ENCODE peak calls at places on chromosomes 11 and 22, in ten cellular contexts. One of them, this sample, is unnamed.

GRCh38 chr11:117902001-117902855 is 25.8 kb upstream of the FXYD6 start:
- DNase-seq in Karpas-422: no peak
- DNase-seq in iris pigment epithelial cell: no peak
- DNase-seq in HCT116: no peak
- DNase-seq in HFFc6: no peak
- DNase-seq in COR-L47: no peak
- DNase-seq in kidney: no peak
- DNase-seq in stimulated activated CD8-positive, alpha-beta memory T cell treated with anti-CD3 and anti-CD28 coated beads, Interleukin-4, amount 100 ng/mL, for 4 hours: no peak
- DNase-seq in H7: no peak
- DNase-seq in T-helper 9 cell: no peak
- DNase-seq in this sample: no peak

GRCh38 chr11:134682577-134682976 is 270.5 kb upstream of the B3GAT1 start:
- DNase-seq in Karpas-422: no peak
- DNase-seq in iris pigment epithelial cell: no peak
- DNase-seq in HCT116: no peak
- DNase-seq in HFFc6: no peak
- DNase-seq in COR-L47: no peak
- DNase-seq in kidney: no peak
- DNase-seq in stimulated activated CD8-positive, alpha-beta memory T cell treated with anti-CD3 and anti-CD28 coated beads, Interleukin-4, amount 100 ng/mL, for 4 hours: no peak
- DNase-seq in H7: no peak
- DNase-seq in T-helper 9 cell: no peak
- DNase-seq in this sample: no peak

GRCh38 chr11:16862733-16863132 is 124.3 kb downstream of the C11orf58 start:
- DNase-seq in Karpas-422: no peak
- DNase-seq in iris pigment epithelial cell: no peak
- DNase-seq in HCT116: no peak
- DNase-seq in HFFc6: no peak
- DNase-seq in COR-L47: peak
- DNase-seq in kidney: no peak
- DNase-seq in stimulated activated CD8-positive, alpha-beta memory T cell treated with anti-CD3 and anti-CD28 coated beads, Interleukin-4, amount 100 ng/mL, for 4 hours: no peak
- DNase-seq in H7: no peak
- DNase-seq in T-helper 9 cell: no peak
- DNase-seq in this sample: no peak

GRCh38 chr11:75492181-75492820 is 33.4 kb downstream of the GDPD5 start:
- DNase-seq in Karpas-422: peak
- DNase-seq in iris pigment epithelial cell: peak
- DNase-seq in HCT116: no peak
- DNase-seq in HFFc6: no peak
- DNase-seq in COR-L47: no peak
- DNase-seq in kidney: no peak
- DNase-seq in stimulated activated CD8-positive, alpha-beta memory T cell treated with anti-CD3 and anti-CD28 coated beads, Interleukin-4, amount 100 ng/mL, for 4 hours: peak
- DNase-seq in H7: no peak
- DNase-seq in T-helper 9 cell: peak
- DNase-seq in this sample: no peak

GRCh38 chr22:46060292-46061123 is 83.5 kb upstream of the WNT7B start:
- DNase-seq in Karpas-422: no peak
- DNase-seq in iris pigment epithelial cell: no peak
- DNase-seq in HCT116: no peak
- DNase-seq in HFFc6: no peak
- DNase-seq in COR-L47: no peak
- DNase-seq in kidney: no peak
- DNase-seq in stimulated activated CD8-positive, alpha-beta memory T cell treated with anti-CD3 and anti-CD28 coated beads, Interleukin-4, amount 100 ng/mL, for 4 hours: no peak
- DNase-seq in H7: peak
- DNase-seq in T-helper 9 cell: no peak
- DNase-seq in this sample: no peak

GRCh38 chr11:63504054-63504453 is 1.8 kb upstream of the LGALS12 start:
- DNase-seq in Karpas-422: no peak
- DNase-seq in iris pigment epithelial cell: no peak
- DNase-seq in HCT116: no peak
- DNase-seq in HFFc6: no peak
- DNase-seq in COR-L47: no peak
- DNase-seq in kidney: no peak
- DNase-seq in stimulated activated CD8-positive, alpha-beta memory T cell treated with anti-CD3 and anti-CD28 coated beads, Interleukin-4, amount 100 ng/mL, for 4 hours: no peak
- DNase-seq in H7: peak
- DNase-seq in T-helper 9 cell: no peak
- DNase-seq in this sample: no peak

GRCh38 chr11:88181776-88182175 is 6.5 kb upstream of the RAB38 start:
- DNase-seq in Karpas-422: no peak
- DNase-seq in iris pigment epithelial cell: no peak
- DNase-seq in HCT116: no peak
- DNase-seq in HFFc6: no peak
- DNase-seq in COR-L47: no peak
- DNase-seq in kidney: no peak
- DNase-seq in stimulated activated CD8-positive, alpha-beta memory T cell treated with anti-CD3 and anti-CD28 coated beads, Interleukin-4, amount 100 ng/mL, for 4 hours: no peak
- DNase-seq in H7: no peak
- DNase-seq in T-helper 9 cell: no peak
- DNase-seq in this sample: no peak

GRCh38 chr11:115226556-115226955 is 277.7 kb downstream of the CADM1 start:
- DNase-seq in Karpas-422: no peak
- DNase-seq in iris pigment epithelial cell: peak
- DNase-seq in HCT116: no peak
- DNase-seq in HFFc6: no peak
- DNase-seq in COR-L47: no peak
- DNase-seq in kidney: no peak
- DNase-seq in stimulated activated CD8-positive, alpha-beta memory T cell treated with anti-CD3 and anti-CD28 coated beads, Interleukin-4, amount 100 ng/mL, for 4 hours: no peak
- DNase-seq in H7: no peak
- DNase-seq in T-helper 9 cell: no peak
- DNase-seq in this sample: no peak

GRCh38 chr11:75577198-75577597 is 15.1 kb downstream of the SERPINH1 start:
- DNase-seq in Karpas-422: peak
- DNase-seq in iris pigment epithelial cell: no peak
- DNase-seq in HCT116: no peak
- DNase-seq in HFFc6: peak
- DNase-seq in COR-L47: no peak
- DNase-seq in kidney: no peak
- DNase-seq in stimulated activated CD8-positive, alpha-beta memory T cell treated with anti-CD3 and anti-CD28 coated beads, Interleukin-4, amount 100 ng/mL, for 4 hours: peak
- DNase-seq in H7: peak
- DNase-seq in T-helper 9 cell: peak
- DNase-seq in this sample: no peak

GRCh38 chr22:23259916-23260644 is 79.8 kb downstream of the BCR start:
- DNase-seq in Karpas-422: no peak
- DNase-seq in iris pigment epithelial cell: no peak
- DNase-seq in HCT116: no peak
- DNase-seq in HFFc6: no peak
- DNase-seq in COR-L47: peak
- DNase-seq in kidney: no peak
- DNase-seq in stimulated activated CD8-positive, alpha-beta memory T cell treated with anti-CD3 and anti-CD28 coated beads, Interleukin-4, amount 100 ng/mL, for 4 hours: no peak
- DNase-seq in H7: peak
- DNase-seq in T-helper 9 cell: no peak
- DNase-seq in this sample: no peak

GRCh38 chr11:46270707-46271106 is 6.8 kb upstream of the CREB3L1 start:
- DNase-seq in Karpas-422: no peak
- DNase-seq in iris pigment epithelial cell: no peak
- DNase-seq in HCT116: no peak
- DNase-seq in HFFc6: no peak
- DNase-seq in COR-L47: no peak
- DNase-seq in kidney: no peak
- DNase-seq in stimulated activated CD8-positive, alpha-beta memory T cell treated with anti-CD3 and anti-CD28 coated beads, Interleukin-4, amount 100 ng/mL, for 4 hours: no peak
- DNase-seq in H7: no peak
- DNase-seq in T-helper 9 cell: no peak
- DNase-seq in this sample: no peak

GRCh38 chr11:123261345-123262106 is 66.5 kb upstream of the CLMP start:
- DNase-seq in Karpas-422: peak
- DNase-seq in iris pigment epithelial cell: peak
- DNase-seq in HCT116: peak
- DNase-seq in HFFc6: peak
- DNase-seq in COR-L47: peak
- DNase-seq in kidney: peak
- DNase-seq in stimulated activated CD8-positive, alpha-beta memory T cell treated with anti-CD3 and anti-CD28 coated beads, Interleukin-4, amount 100 ng/mL, for 4 hours: peak
- DNase-seq in H7: peak
- DNase-seq in T-helper 9 cell: peak
- DNase-seq in this sample: peak

GRCh38 chr11:45606514-45607024 is 58.9 kb downstream of the CHST1 start:
- DNase-seq in Karpas-422: no peak
- DNase-seq in iris pigment epithelial cell: no peak
- DNase-seq in HCT116: no peak
- DNase-seq in HFFc6: no peak
- DNase-seq in COR-L47: peak
- DNase-seq in kidney: no peak
- DNase-seq in stimulated activated CD8-positive, alpha-beta memory T cell treated with anti-CD3 and anti-CD28 coated beads, Interleukin-4, amount 100 ng/mL, for 4 hours: no peak
- DNase-seq in H7: peak
- DNase-seq in T-helper 9 cell: no peak
- DNase-seq in this sample: peak

GRCh38 chr11:68048681-68049508 is 10.1 kb downstream of the TCIRG1 start:
- DNase-seq in Karpas-422: peak
- DNase-seq in iris pigment epithelial cell: no peak
- DNase-seq in HCT116: no peak
- DNase-seq in HFFc6: no peak
- DNase-seq in COR-L47: no peak
- DNase-seq in kidney: no peak
- DNase-seq in stimulated activated CD8-positive, alpha-beta memory T cell treated with anti-CD3 and anti-CD28 coated beads, Interleukin-4, amount 100 ng/mL, for 4 hours: no peak
- DNase-seq in H7: peak
- DNase-seq in T-helper 9 cell: no peak
- DNase-seq in this sample: no peak